ENCODE peak calls at places on chromosomes 2 and 18, in five cellular contexts. Z is stomach, K is hepatocyte, U is psoas muscle, C is left lung. O is an unnamed sample. For H3K36me3, the result is how much of the 10 kb centered on the place peaks cover.

GRCh38 chr18:34492652-34493051 is 217.4 kb upstream of the DTNA start:
- DNase-seq in Z (no peak), K (peak), U (no peak), C (no peak), O (peak)

GRCh38 chr2:181605889-181606837 is 50.7 kb downstream of the CERKL start:
- DNase-seq in Z (no peak), K (no peak), U (no peak), C (no peak), O (no peak)

GRCh38 chr2:43057742-43058706 is 168.4 kb downstream of the ZFP36L2 start:
- DNase-seq in Z (no peak), K (no peak), U (no peak), C (no peak), O (no peak)

GRCh38 chr2:207227062-207227748 is 61.5 kb upstream of the KLF7 start:
- DNase-seq in Z (no peak), K (peak), U (peak), C (no peak), O (no peak)

GRCh38 chr2:36489296-36489695 is 108.7 kb downstream of the FEZ2 start:
- DNase-seq in Z (no peak), K (peak), U (no peak), C (no peak), O (no peak)

GRCh38 chr2:41869542-41870256 is 178.1 kb upstream of the PKDCC start:
- DNase-seq in Z (peak), K (peak), U (peak), C (peak), O (peak)

GRCh38 chr2:42192642-42193566 is 23.8 kb downstream of the EML4 start:
- DNase-seq in Z (no peak), K (no peak), U (no peak), C (no peak), O (no peak)

GRCh38 chr18:76487076-76487475 is 8.0 kb downstream of the ZNF516 start:
- DNase-seq in Z (no peak), K (no peak), U (no peak), C (no peak), O (no peak)

GRCh38 chr2:177667626-177668025 is 275.1 kb downstream of the AGPS start:
- DNase-seq in Z (no peak), K (no peak), U (no peak), C (no peak), O (peak)

GRCh38 chr18:12839057-12839525 is 44.9 kb downstream of the PTPN2 start:
- DNase-seq in Z (no peak), K (no peak), U (no peak), C (no peak), O (peak)

GRCh38 chr18:77101410-77102245 is 31.0 kb downstream of the MBP start:
- DNase-seq in Z (peak), K (peak), U (peak), C (peak), O (peak)

GRCh38 chr2:144935736-144936135 is 415.8 kb upstream of the ZEB2 start:
- DNase-seq in Z (no peak), K (no peak), U (no peak), C (no peak), O (no peak)

GRCh38 chr2:189545424-189545823 is 35.2 kb downstream of the SLC40A1 start:
- DNase-seq in Z (no peak), K (no peak), U (no peak), C (no peak), O (no peak)

GRCh38 chr2:14628906-14629305 is 3.6 kb upstream of the LRATD1 start:
- DNase-seq in Z (peak), K (peak), U (no peak), C (no peak), O (peak)

GRCh38 chr18:58639751-58640427 is 11.0 kb upstream of the ALPK2 start:
- DNase-seq in Z (no peak), K (no peak), U (no peak), C (no peak), O (peak)

GRCh38 chr2:47344890-47345583 is 57.9 kb upstream of the MSH2 start:
- DNase-seq in Z (peak), K (peak), U (peak), C (peak), O (peak)

GRCh38 chr2:43842866-43843226 is 4.1 kb downstream of the ABCG8 start:
- DNase-seq in Z (no peak), K (no peak), U (no peak), C (no peak), O (no peak)

GRCh38 chr2:27001851-27002369 is 30.9 kb upstream of the TMEM214 start:
- DNase-seq in Z (no peak), K (no peak), U (no peak), C (no peak), O (peak)

GRCh38 chr2:23751747-23752265 is 175.1 kb downstream of the ATAD2B start:
- DNase-seq in Z (no peak), K (no peak), U (no peak), C (no peak), O (no peak)

GRCh38 chr2:35428548-35428947 is 927.0 kb upstream of the CRIM1 start:
- DNase-seq in Z (peak), K (peak), U (no peak), C (no peak), O (peak)

GRCh38 chr2:114066186-114066747 is 176.4 kb downstream of the ACTR3 start:
- DNase-seq in Z (no peak), K (no peak), U (no peak), C (no peak), O (no peak)

GRCh38 chr2:102064679-102065674 is 73.2 kb downstream of the IL1R2 start:
- DNase-seq in Z (no peak), K (peak), U (no peak), C (no peak), O (no peak)

GRCh38 chr18:5582054-5582453 is 38.3 kb upstream of the EPB41L3 start:
- DNase-seq in Z (no peak), K (peak), U (no peak), C (no peak), O (no peak)

GRCh38 chr2:241542278-241542605 is 16.3 kb upstream of the BOK start:
- DNase-seq in Z (no peak), K (no peak), U (no peak), C (peak), O (no peak)

GRCh38 chr2:98908909-98909308 is 27.1 kb downstream of the CRACDL start:
- DNase-seq in Z (peak), K (no peak), U (no peak), C (no peak), O (peak)

GRCh38 chr2:144516417-144516980 is 3.4 kb downstream of the ZEB2 start:
- DNase-seq in Z (no peak), K (no peak), U (peak), C (peak), O (no peak)

GRCh38 chr2:239630618-239631286 is 229.9 kb upstream of the HDAC4 start:
- DNase-seq in Z (no peak), K (peak), U (peak), C (no peak), O (no peak)

GRCh38 chr2:20235655-20236302 is 10.8 kb upstream of the SDC1 start:
- DNase-seq in Z (peak), K (no peak), U (no peak), C (peak), O (peak)

GRCh38 chr2:108637304-108637669 is 82.0 kb upstream of the RANBP2 start:
- DNase-seq in Z (peak), K (peak), U (peak), C (no peak), O (peak)

GRCh38 chr2:58466803-58467202 is 225.7 kb upstream of the FANCL start:
- DNase-seq in Z (no peak), K (no peak), U (no peak), C (no peak), O (no peak)

GRCh38 chr2:47602996-47603395 is 179.9 kb upstream of the MSH6 start:
- DNase-seq in Z (no peak), K (peak), U (no peak), C (no peak), O (peak)

GRCh38 chr2:136767030-136767429 is 1.7 kb downstream of the THSD7B start:
- DNase-seq in Z (no peak), K (no peak), U (no peak), C (no peak), O (no peak)

GRCh38 chr2:203441463-203441862 is 93.6 kb downstream of the RAPH1 start:
- DNase-seq in Z (no peak), K (no peak), U (no peak), C (no peak), O (no peak)

GRCh38 chr2:56537756-56538155 is 354.0 kb downstream of the CCDC85A start:
- DNase-seq in Z (no peak), K (no peak), U (no peak), C (no peak), O (no peak)

GRCh38 chr2:224126001-224126400 is 86.9 kb upstream of the SERPINE2 start:
- DNase-seq in Z (no peak), K (no peak), U (peak), C (peak), O (no peak)

GRCh38 chr2:169507698-169508097 is 1.8 kb upstream of the KLHL41 start:
- DNase-seq in Z (no peak), K (peak), U (no peak), C (no peak), O (peak)

GRCh38 chr2:150647943-150648342 is 160.5 kb upstream of the RND3 start:
- DNase-seq in Z (no peak), K (no peak), U (no peak), C (no peak), O (peak)

GRCh38 chr2:150646746-150647145 is 159.3 kb upstream of the RND3 start:
- DNase-seq in Z (no peak), K (no peak), U (no peak), C (no peak), O (no peak)

GRCh38 chr2:150639917-150640538 is 152.6 kb upstream of the RND3 start:
- DNase-seq in Z (no peak), K (no peak), U (no peak), C (no peak), O (no peak)

GRCh38 chr2:150643106-150643730 is 155.8 kb upstream of the RND3 start:
- DNase-seq in Z (no peak), K (no peak), U (no peak), C (no peak), O (no peak)

DNA sequence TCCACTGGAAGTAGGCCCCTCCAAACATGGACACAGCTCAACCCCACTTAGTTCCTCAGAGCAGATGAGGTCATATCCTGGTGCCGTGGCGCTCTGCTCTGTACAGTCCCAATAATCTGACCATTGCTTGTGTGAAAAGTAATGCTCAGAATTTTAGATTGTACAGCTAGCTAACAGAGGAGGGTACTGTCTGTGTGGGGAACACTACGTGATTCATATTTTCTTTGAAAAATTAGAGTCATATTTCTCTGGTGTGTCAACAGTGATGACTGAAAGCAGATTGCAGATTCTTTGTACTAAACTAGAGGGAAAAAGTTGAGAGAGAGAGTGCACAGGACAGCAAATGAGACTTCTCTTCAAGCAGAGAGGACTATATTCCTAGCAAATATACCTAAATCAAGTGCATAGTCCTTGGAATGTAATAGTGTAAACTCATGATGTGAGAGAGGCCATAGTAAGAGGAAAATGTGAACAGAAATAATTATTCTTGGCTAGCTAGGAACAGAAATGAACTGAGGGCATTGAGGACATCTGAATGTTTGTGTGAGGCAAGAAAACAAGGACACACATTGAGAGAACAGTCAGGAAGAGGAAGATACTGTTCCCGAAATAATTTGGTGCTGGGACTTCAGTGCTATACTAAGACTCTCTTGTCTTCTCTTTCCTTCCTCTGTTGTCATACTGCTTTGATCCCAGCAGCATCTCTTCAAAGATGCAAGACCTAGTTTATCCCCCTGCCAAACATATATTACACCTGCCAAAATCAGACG is 157.0 kb upstream of the RND3 start:
- DNase-seq in Z (no peak), K (peak), U (no peak), C (no peak), O (peak)
- TF ChIP-seq CTCF in Z (no peak), K (no peak), U (no peak), C (no peak), O (no peak)

DNA sequence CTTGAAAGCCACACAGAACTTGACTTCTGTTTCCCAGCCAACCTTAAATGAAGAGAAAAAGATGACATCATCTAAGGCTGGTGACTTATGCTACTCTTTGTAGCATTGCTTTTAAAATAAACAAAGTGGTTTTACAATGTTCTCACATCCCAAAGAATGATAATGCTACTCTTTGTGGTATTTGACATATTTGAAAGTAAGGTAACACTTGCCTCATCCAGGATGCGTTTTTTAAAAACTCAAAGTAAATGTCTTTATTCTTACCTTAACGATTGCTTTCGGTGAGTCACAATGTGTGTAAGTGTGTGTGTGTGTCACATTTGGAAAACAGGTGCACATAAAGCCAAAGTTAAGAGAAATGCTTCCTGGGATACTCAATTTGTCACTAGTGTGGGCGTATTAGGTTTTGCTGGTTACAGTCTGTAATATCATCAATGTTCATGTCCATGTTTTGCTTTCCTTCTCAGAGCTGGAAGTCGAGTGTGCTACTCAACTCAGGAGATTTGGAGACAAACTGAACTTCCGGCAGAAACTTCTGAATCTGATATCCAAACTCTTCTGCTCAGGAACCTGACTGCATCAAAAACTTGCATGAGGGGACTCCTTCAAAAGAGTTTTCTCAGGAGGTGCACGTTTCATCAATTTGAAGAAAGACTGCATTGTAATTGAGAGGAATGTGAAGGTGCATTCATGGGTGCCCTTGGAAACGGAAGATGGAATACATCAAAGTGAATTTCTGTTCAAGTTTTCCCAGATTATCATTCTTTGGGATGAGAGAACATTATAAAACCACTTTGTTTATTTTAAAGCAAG is 2.6 kb downstream of the PMAIP1 start:
- DNase-seq in Z (no peak), K (no peak), U (no peak), C (no peak), O (peak)
- H3K4me3 ChIP-seq in Z (no peak), K (no peak), U (no peak), C (no peak), O (no peak)

GRCh38 chr2:128178650-128179460 is 87.9 kb downstream of the UGGT1 start:
- DNase-seq in Z (peak), K (peak), U (peak), C (no peak), O (peak)

GRCh38 chr2:128180031-128180430 is 89.0 kb downstream of the UGGT1 start:
- DNase-seq in Z (no peak), K (no peak), U (no peak), C (no peak), O (no peak)

GRCh38 chr2:128179461-128179755 is 88.4 kb downstream of the UGGT1 start:
- DNase-seq in Z (no peak), K (no peak), U (no peak), C (no peak), O (no peak)

GRCh38 chr2:128178144-128178649 is 87.2 kb downstream of the UGGT1 start:
- DNase-seq in Z (no peak), K (no peak), U (no peak), C (no peak), O (no peak)

GRCh38 chr2:128177315-128177714 is 86.3 kb downstream of the UGGT1 start:
- DNase-seq in Z (no peak), K (no peak), U (no peak), C (no peak), O (no peak)
- H3K36me3 ChIP-seq in Z (half or more), K (under half), U (half or more), C (under half), O (under half)

DNA sequence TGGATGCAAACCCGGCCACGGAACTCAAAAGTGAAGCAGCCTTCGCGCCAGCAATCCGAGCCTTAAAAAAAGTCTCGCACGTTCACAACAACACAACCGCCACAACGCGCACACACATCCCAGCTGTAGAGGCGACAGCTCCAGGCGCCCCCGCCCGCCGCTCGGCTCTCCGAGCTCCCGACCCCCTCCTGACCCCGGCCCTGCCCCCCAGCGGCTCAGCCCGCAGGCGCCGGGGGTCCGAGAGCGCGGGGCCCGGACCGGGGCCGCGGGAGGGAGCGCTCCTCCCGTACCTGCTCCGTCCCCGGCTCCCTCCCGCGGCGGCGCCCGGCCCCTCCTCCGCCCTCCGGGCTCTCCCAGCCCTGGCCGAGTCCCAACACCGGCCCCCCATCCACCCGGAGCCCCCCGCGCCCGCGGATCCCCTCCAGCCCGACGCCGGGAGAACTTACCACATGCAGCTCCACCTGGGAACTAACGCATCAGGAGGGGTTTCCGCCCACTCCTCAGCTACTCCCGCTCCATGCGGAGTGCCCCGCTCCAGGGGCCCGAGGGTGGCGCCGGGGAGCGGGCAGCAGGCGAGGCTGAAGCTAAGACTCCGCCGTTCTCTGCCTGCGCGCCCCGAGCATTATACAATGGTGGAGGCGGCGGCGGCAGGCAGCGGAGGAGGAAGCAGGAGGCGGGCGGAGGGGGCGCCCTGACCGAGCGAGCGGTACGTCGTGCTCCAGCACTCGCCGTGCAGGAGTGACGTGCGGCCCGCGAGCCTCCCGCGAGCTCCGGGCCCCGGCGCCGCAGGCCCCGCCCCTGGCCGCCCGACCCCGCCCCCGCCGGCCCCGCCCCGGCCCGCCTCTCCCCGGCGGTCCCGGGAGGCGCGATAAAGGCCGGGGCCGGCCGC is at the start of gene SERTAD2:
- DNase-seq in Z (peak), K (peak), U (peak), C (peak), O (peak)
- TF ChIP-seq CTCF in Z (no peak), K (peak), U (no peak), C (no peak), O (peak)

DNA sequence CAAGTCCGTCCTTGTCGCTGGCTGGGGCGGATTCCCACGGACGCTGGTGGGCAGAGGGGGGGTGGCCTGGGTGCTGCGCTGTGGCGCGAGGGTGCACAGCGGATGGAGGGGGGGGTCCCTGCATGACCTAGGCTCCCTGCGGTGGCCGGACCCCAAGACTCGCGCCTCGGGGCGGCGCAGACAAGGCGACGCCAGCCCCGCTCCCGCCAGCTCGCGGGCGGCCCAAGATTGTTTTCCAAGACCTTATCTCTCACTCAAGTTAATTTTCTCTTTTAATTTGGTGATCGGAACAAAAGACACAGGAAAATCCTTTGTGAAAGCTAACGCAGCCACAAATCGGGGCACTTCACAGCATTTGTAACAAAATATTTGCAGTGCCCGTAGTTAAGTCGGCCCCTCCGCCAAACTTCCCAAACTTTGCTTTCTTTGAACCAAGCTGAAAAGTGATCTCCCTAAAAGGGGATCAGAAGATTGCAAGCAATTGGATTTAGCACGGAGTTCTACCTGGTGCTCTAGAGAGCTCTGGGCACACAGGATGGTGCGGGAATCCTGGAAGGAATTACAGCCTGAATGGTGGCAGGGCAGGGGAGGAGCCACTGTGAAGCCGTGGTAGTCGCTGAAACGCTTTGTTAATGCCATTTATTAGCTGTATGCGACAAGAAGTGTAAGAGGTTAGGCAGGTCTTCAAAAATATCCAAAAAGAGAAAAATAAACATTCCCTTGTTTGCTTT is 4.8 kb upstream of the ID2 start:
- DNase-seq in Z (no peak), K (peak), U (no peak), C (peak), O (no peak)
- H3K4me3 ChIP-seq in Z (peak), K (peak), U (peak), C (peak), O (peak)